ENCODE peak calls at places on chromosomes 11 and 22, in five cellular contexts. N is fibroblast of lung, S is WERI-Rb-1, Q is sigmoid colon, X is heart left ventricle. H is an unnamed sample.

GRCh38 chr11:16969010-16970004 is 44.9 kb downstream of the PLEKHA7 start:
- DNase-seq in S (peak), Q (no peak), N (no peak), X (no peak), H (peak)

GRCh38 chr22:21865041-21865440 is 2.4 kb downstream of the MAPK1 start:
- DNase-seq in S (no peak), X (peak), N (peak), Q (peak), H (peak)

GRCh38 chr11:78365381-78365792 is 52.2 kb downstream of the GAB2 start:
- DNase-seq in S (no peak), N (no peak), Q (no peak), X (no peak), H (peak)

GRCh38 chr11:76587810-76588454 is 82.6 kb downstream of the LRRC32 start:
- DNase-seq in Q (no peak), S (no peak), N (peak), X (no peak), H (no peak)

GRCh38 chr11:102879801-102880200 is 5.0 kb upstream of the MMP12 start:
- DNase-seq in X (no peak), N (no peak), Q (no peak), S (no peak), H (no peak)

GRCh38 chr11:118088531-118088930 is 1.8 kb upstream of the SMIM35 start:
- DNase-seq in N (no peak), S (no peak), Q (no peak), X (peak), H (peak)

GRCh38 chr22:22895776-22896445 is 8.3 kb downstream of the IGLL5 start:
- DNase-seq in X (peak), N (no peak), S (no peak), Q (peak), H (no peak)

GRCh38 chr22:37467556-37467955 is 18.6 kb downstream of the MFNG start:
- DNase-seq in Q (no peak), S (peak), N (no peak), X (no peak), H (no peak)

GRCh38 chr11:93133710-93134109 is 64.1 kb downstream of the SLC36A4 start:
- DNase-seq in X (no peak), S (no peak), N (peak), Q (no peak), H (no peak)

GRCh38 chr22:23772315-23773246 is at the start of gene MMP11:
- DNase-seq in N (no peak), Q (peak), S (peak), X (peak), H (peak)

GRCh38 chr11:120034176-120034575 is 103.7 kb downstream of the TRIM29 start:
- DNase-seq in N (no peak), S (no peak), Q (no peak), X (no peak), H (no peak)

GRCh38 chr11:45796461-45796861 is 8.5 kb upstream of the SLC35C1 start:
- DNase-seq in N (no peak), S (no peak), X (no peak), Q (peak), H (no peak)

GRCh38 chr11:1348748-1349073 is 39.3 kb upstream of the TOLLIP start:
- DNase-seq in X (peak), Q (peak), N (no peak), S (no peak), H (no peak)

GRCh38 chr11:108601150-108601549 is 7.6 kb upstream of the EXPH5 start:
- DNase-seq in X (no peak), N (no peak), S (no peak), Q (no peak), H (no peak)

GRCh38 chr22:27041745-27042144 is 384.4 kb downstream of the MIAT start:
- DNase-seq in N (no peak), X (no peak), S (no peak), Q (no peak), H (no peak)

GRCh38 chr11:100151944-100152343 is 535.1 kb upstream of the ARHGAP42 start:
- DNase-seq in N (no peak), Q (no peak), X (no peak), S (no peak), H (no peak)

GRCh38 chr11:96090711-96091110 is 166.8 kb upstream of the MTMR2 start:
- DNase-seq in Q (no peak), S (no peak), X (no peak), N (peak), H (no peak)

GRCh38 chr11:119550330-119550729 is 127.4 kb upstream of the THY1 start:
- DNase-seq in N (peak), Q (no peak), X (no peak), S (no peak), H (peak)

GRCh38 chr11:48106166-48106565 is 110.4 kb upstream of the OR4B1 start:
- DNase-seq in N (no peak), S (no peak), X (no peak), Q (no peak), H (no peak)

GRCh38 chr11:106302416-106302815 is 225.0 kb downstream of the AASDHPPT start:
- DNase-seq in Q (no peak), N (no peak), S (no peak), X (no peak), H (no peak)

GRCh38 chr22:46066691-46067090 is 83.6 kb upstream of the PPARA start:
- DNase-seq in S (no peak), Q (peak), N (no peak), X (peak), H (peak)

GRCh38 chr22:30968015-30968923 is at the start of gene MORC2:
- DNase-seq in S (peak), X (no peak), N (no peak), Q (peak), H (no peak)

GRCh38 chr11:122512688-122513087 is 142.8 kb upstream of the UBASH3B start:
- DNase-seq in X (no peak), N (no peak), S (no peak), Q (no peak), H (no peak)

GRCh38 chr11:11786771-11787170 is 55.0 kb upstream of the USP47 start:
- DNase-seq in S (peak), N (peak), X (no peak), Q (no peak), H (peak)

GRCh38 chr11:69572861-69573260 is 68.1 kb upstream of the CCND1 start:
- DNase-seq in X (no peak), Q (no peak), N (no peak), S (no peak), H (no peak)

GRCh38 chr11:85423331-85423730 is 203.8 kb downstream of the DLG2 start:
- DNase-seq in Q (no peak), N (no peak), S (peak), X (no peak), H (no peak)

GRCh38 chr11:128603003-128603715 is 15.8 kb upstream of the ETS1 start:
- DNase-seq in N (no peak), Q (no peak), X (no peak), S (no peak), H (no peak)

GRCh38 chr11:44464741-44465140 is 100.7 kb upstream of the CD82 start:
- DNase-seq in X (no peak), Q (no peak), S (no peak), N (no peak), H (peak)

GRCh38 chr22:24076091-24076867 is 65.2 kb downstream of the CABIN1 start:
- DNase-seq in X (no peak), N (no peak), S (no peak), Q (peak), H (no peak)

GRCh38 chr22:39153220-39153860 is 860 bp upstream of the CBX7 start:
- DNase-seq in S (no peak), Q (peak), N (no peak), X (no peak), H (no peak)

GRCh38 chr22:41597635-41597953 is 8.0 kb upstream of the PMM1 start:
- DNase-seq in Q (no peak), X (no peak), S (no peak), N (no peak), H (no peak)
- TF ChIP-seq CTCF in Q (no peak), X (peak), S (no peak), N (no peak), H (no peak)

GRCh38 chr11:113690619-113691569 is 15.2 kb downstream of the TMPRSS5 start:
- DNase-seq in X (no peak), Q (no peak), N (peak), S (peak), H (peak)
- TF ChIP-seq CTCF in X (peak), Q (no peak), N (peak), S (peak), H (peak)

DNA sequence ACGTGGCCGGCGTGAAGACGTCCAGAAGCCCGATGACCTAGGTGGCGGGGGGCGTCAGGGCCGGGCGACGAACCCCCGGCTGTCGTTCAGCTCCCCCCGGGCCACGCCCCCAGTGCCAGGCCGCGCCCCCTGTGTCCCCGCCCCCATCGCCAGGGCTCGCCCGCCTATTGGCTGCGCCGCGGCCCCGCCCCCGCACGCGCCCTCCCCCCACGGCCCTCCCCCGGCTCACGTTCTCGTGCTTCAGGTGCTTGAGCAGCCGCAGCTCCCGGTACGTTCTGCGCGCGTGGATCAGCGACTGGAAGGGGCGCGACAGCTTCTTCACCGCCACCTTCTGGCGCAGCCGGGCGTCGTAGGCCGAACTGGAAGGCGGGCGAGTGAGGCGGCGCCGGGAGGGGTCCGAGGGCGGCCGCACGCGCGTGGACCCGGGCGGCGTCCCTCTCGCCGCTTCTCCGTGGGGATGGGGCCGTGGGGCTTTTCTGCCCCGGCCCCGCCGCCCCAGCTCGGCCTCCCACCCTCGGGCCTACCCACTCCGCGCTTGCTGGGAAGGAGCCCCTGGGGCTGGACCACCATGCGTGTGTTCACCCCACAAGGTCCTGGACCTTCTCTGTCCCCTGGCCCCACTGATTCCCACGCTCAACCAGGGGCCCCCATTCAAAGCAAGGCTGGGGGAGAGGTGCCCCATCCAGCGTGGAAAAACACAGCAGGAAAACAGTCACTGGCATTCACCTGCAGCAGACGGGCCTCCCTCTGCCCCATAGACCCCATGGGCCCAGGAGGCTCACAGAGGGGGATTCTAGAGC is 2.4 kb downstream of the MAPK11 start:
- DNase-seq in Q (peak), N (peak), X (peak), S (no peak), H (peak)
- TF ChIP-seq CTCF in Q (no peak), N (peak), X (no peak), S (no peak), H (no peak)

GRCh38 chr11:3984896-3985295 is 109.7 kb upstream of the RRM1 start:
- DNase-seq in N (peak), Q (no peak), S (peak), X (no peak), H (no peak)
- TF ChIP-seq CTCF in N (peak), Q (no peak), S (peak), X (no peak), H (no peak)

DNA sequence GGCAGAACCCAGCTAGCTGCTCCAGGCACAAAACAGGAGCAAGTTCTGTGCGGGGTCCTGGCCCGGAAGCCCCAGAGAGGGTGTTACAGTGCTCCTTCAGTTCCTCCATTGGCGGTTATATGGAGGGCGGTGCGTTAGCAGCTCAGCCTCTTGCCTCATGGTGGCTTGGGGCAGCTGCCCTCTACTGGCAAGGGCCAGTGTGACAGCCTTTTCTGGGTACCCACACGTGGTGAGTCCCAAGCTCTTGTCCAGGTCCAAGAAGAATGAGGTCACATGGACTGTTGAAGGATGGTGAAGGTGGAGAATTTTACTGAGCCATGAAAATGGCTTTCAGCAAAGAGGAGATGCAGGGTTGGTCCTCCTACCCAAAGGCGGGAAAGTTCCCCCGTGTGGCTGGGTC is 100.5 kb downstream of the WT1 start:
- DNase-seq in Q (no peak), N (no peak), X (no peak), S (no peak), H (no peak)
- TF ChIP-seq CTCF in Q (no peak), N (peak), X (no peak), S (peak), H (no peak)

GRCh38 chr11:14374922-14375630 is 16.1 kb upstream of the RRAS2 start:
- DNase-seq in Q (no peak), X (no peak), S (no peak), N (no peak), H (no peak)
- TF ChIP-seq CTCF in Q (no peak), X (peak), S (no peak), N (peak), H (no peak)

DNA sequence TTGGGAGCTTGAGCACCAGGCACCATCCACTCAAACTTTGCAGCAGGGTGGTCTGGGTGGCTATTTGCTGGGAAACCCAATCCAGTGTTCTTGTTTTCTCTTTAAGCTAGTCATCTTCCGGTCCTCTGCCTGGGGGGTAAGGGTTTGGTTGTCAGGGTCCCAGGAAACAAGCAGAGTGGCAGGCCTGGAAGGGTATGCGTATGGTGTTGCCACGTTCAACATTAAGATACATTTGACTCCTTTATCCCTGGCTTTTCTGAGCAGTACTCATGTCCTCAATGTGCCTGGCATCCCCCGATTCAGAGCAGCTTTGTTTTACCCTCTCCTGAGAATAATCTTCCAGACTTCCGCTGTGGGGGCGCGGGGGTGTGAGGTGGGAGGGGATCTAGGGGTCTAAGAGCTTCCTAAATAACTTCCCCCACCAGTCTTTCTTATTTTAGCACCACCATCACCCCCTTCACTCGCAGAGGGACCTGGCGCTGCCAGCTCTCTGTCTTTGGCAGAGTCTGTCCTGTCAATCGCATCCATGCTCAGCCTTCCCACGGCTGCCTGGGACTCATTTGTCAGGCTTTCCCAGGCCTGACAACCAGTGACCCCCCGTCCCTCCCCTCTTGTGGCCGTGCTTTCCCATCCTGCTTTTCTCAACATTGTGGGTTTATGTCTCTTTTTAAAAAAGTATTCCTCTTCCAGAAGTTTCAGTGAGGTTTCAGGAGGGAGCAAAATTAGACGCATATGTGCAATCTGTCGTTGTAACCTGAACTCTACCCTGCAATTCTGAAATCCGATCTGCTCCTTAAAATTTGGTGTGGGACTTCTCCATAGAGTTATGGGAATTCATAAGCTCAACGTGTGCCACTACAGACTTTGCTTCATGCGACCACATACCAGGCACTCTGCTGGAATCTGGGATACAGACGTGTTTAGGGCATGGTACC is 27.0 kb upstream of the RBFOX2 start:
- DNase-seq in S (no peak), N (peak), Q (no peak), X (peak), H (no peak)
- TF ChIP-seq CTCF in S (no peak), N (no peak), Q (no peak), X (no peak), H (no peak)

H was measured in MCF 10A.